ENCODE peak calls at places on chromosomes 16 and 17, in five cellular contexts. S is NCI-H774; J is iris pigment epithelial cell; L is stimulated activated CD4-positive, alpha-beta T cell treated with anti-CD3 and anti-CD28 coated beads, Interleukin-2, amount 100 ng/mL, for 48 hours; O is hepatocyte. P is an unnamed sample.

GRCh38 chr17:78522031-78522809 is 55.0 kb downstream of the DNAH17 start:
- DNase-seq in S (no peak), J (no peak), L (no peak), O (no peak), P (no peak)

GRCh38 chr17:57834146-57834741 is 15.6 kb downstream of the MRPS23 start:
- DNase-seq in S (no peak), J (no peak), L (no peak), O (no peak), P (peak; percentile 4)

GRCh38 chr16:14449790-14450463 is 180.1 kb downstream of the PARN start:
- DNase-seq in S (no peak), J (peak; percentile 76), L (no peak), O (no peak), P (no peak)

GRCh38 chr16:84281077-84281476 is 13.6 kb upstream of the WFDC1 start:
- DNase-seq in S (no peak), J (peak; percentile 38), L (no peak), O (no peak), P (no peak)

GRCh38 chr17:7496470-7497227 is 12.5 kb downstream of the POLR2A start:
- DNase-seq in S (no peak), J (no peak), L (no peak), O (no peak), P (no peak)

GRCh38 chr16:13702614-13703013 is 217.3 kb upstream of the ERCC4 start:
- DNase-seq in S (no peak), J (no peak), L (no peak), O (no peak), P (no peak)

GRCh38 chr17:28180449-28180848 is 138.0 kb downstream of the NLK start:
- DNase-seq in S (no peak), J (peak; percentile 83), L (no peak), O (no peak), P (no peak)

GRCh38 chr17:80952291-80952690 is 39.4 kb upstream of the CHMP6 start:
- DNase-seq in S (no peak), J (no peak), L (no peak), O (no peak), P (no peak)

GRCh38 chr17:6639651-6640535 is 618 bp downstream of the KIAA0753 start:
- DNase-seq in S (no peak), J (peak; percentile 62), L (no peak), O (peak; percentile 75), P (peak; percentile 50)

GRCh38 chr16:58051821-58052603 is 26.5 kb downstream of the MMP15 start:
- DNase-seq in S (no peak), J (no peak), L (no peak), O (no peak), P (no peak)

GRCh38 chr16:10594312-10594950 is 14.0 kb upstream of the EMP2 start:
- DNase-seq in S (peak; percentile 9), J (no peak), L (no peak), O (no peak), P (no peak)

GRCh38 chr16:2032285-2033056 is 5.8 kb downstream of the NHERF2 start:
- DNase-seq in S (no peak), J (no peak), L (no peak), O (no peak), P (no peak)

GRCh38 chr17:82375359-82376041 is 3.9 kb downstream of the UTS2R start:
- DNase-seq in S (no peak), J (no peak), L (no peak), O (no peak), P (no peak)

GRCh38 chr16:52549011-52549692 is 2.2 kb upstream of the TOX3 start:
- DNase-seq in S (no peak), J (no peak), L (no peak), O (peak; percentile 53), P (no peak)

GRCh38 chr17:35708951-35709350 is 22.5 kb upstream of the RASL10B start:
- DNase-seq in S (peak; percentile 28), J (no peak), L (no peak), O (no peak), P (no peak)

GRCh38 chr16:67773569-67774456 is 32.5 kb downstream of the RANBP10 start:
- DNase-seq in S (no peak), J (no peak), L (no peak), O (no peak), P (no peak)

GRCh38 chr16:49821156-49821555 is 34.8 kb downstream of the ZNF423 start:
- DNase-seq in S (no peak), J (no peak), L (no peak), O (no peak), P (no peak)

GRCh38 chr17:33750943-33751701 is 458.0 kb upstream of the ASIC2 start:
- DNase-seq in S (peak; percentile 57), J (peak; percentile 47), L (peak; percentile 67), O (peak; percentile 80), P (peak; percentile 70)